ENCODE peak calls at places on chromosome X, in five cellular contexts. K, L, W, M and Q are unnamed samples.

GRCh38 chrX:15985937-15986336 is 131.3 kb upstream of the AP1S2 start:
- DNase-seq in M (no peak), K (no peak), L (no peak), W (no peak), Q (no peak)

GRCh38 chrX:31219174-31219573 is 147.3 kb upstream of the FTHL17 start:
- DNase-seq in W (no peak), L (no peak), K (no peak), M (no peak), Q (no peak)

GRCh38 chrX:11386001-11386523 is 92.8 kb downstream of the AMELX start:
- DNase-seq in L (no peak), W (no peak), K (no peak), M (no peak), Q (peak)

GRCh38 chrX:129323115-129323514 is 200.2 kb downstream of the SMARCA1 start:
- DNase-seq in K (no peak), W (no peak), L (no peak), M (no peak), Q (no peak)

GRCh38 chrX:25028726-25029125 is 13.0 kb upstream of the ARX start:
- DNase-seq in K (no peak), M (no peak), L (no peak), W (no peak), Q (no peak)

GRCh38 chrX:46444011-46444410 is 101.2 kb downstream of the ZNF674 start:
- DNase-seq in L (peak), W (no peak), K (no peak), M (no peak), Q (no peak)

GRCh38 chrX:107374831-107375230 is 74.6 kb upstream of the FRMPD3 start:
- DNase-seq in K (no peak), W (peak), L (no peak), M (no peak), Q (no peak)

GRCh38 chrX:79336869-79337815 is 30.0 kb downstream of the ITM2A start:
- DNase-seq in K (no peak), L (no peak), W (no peak), M (no peak), Q (no peak)

GRCh38 chrX:132218100-132218807 is 993 bp downstream of the RAP2C start:
- DNase-seq in L (peak), M (peak), K (peak), W (peak), Q (peak)

GRCh38 chrX:153744210-153745066 is 19.6 kb upstream of the PLXNB3 start:
- DNase-seq in M (peak), L (peak), W (no peak), K (no peak), Q (no peak)

GRCh38 chrX:130347336-130347735 is 7.6 kb downstream of the SLC25A14 start:
- DNase-seq in K (no peak), M (no peak), W (no peak), L (no peak), Q (no peak)

GRCh38 chrX:57232658-57233360 is 53.7 kb upstream of the FAAH2 start:
- DNase-seq in K (no peak), M (no peak), L (no peak), W (no peak), Q (no peak)

GRCh38 chrX:63363788-63364187 is 12.7 kb upstream of the SPIN4 start:
- DNase-seq in M (no peak), L (no peak), W (no peak), K (no peak), Q (no peak)

GRCh38 chrX:133608406-133608805 is 193.1 kb upstream of the GPC4 start:
- DNase-seq in M (no peak), K (no peak), W (no peak), L (no peak), Q (no peak)

GRCh38 chrX:150610038-150610437 is 41.6 kb downstream of the MTM1 start:
- DNase-seq in M (no peak), K (no peak), L (no peak), W (no peak), Q (no peak)

GRCh38 chrX:134990475-134991473 is at the start of gene SMIM10:
- DNase-seq in K (peak), M (peak), W (no peak), L (peak), Q (peak)

GRCh38 chrX:140439455-140439854 is 65.4 kb downstream of the SOX3 start:
- DNase-seq in W (no peak), L (no peak), K (peak), M (no peak), Q (no peak)

GRCh38 chrX:34770511-34770910 is 113.4 kb upstream of the TMEM47 start:
- DNase-seq in L (no peak), W (no peak), M (no peak), K (no peak), Q (no peak)

GRCh38 chrX:110081740-110082139 is 78.8 kb downstream of the TMEM164 start:
- DNase-seq in M (no peak), W (peak), K (peak), L (peak), Q (peak)

GRCh38 chrX:12747433-12747832 is 43.8 kb upstream of the PRPS2 start:
- DNase-seq in K (no peak), W (no peak), L (no peak), M (no peak), Q (no peak)

GRCh38 chrX:12304261-12304660 is 166.0 kb downstream of the FRMPD4 start:
- DNase-seq in K (no peak), W (no peak), L (no peak), M (no peak), Q (no peak)

GRCh38 chrX:153627675-153628111 is 19.3 kb upstream of the DUSP9 start:
- DNase-seq in W (no peak), L (no peak), M (no peak), K (peak), Q (no peak)

GRCh38 chrX:107632291-107632690 is 4.0 kb downstream of the PRPS1 start:
- DNase-seq in K (no peak), M (no peak), L (no peak), W (no peak), Q (no peak)

GRCh38 chrX:15430584-15430983 is 46.4 kb upstream of the VEGFD start:
- DNase-seq in L (no peak), M (no peak), W (no peak), K (no peak), Q (no peak)

GRCh38 chrX:53163436-53163835 is 61.6 kb downstream of the KDM5C start:
- DNase-seq in M (no peak), L (no peak), K (no peak), W (no peak), Q (no peak)

GRCh38 chrX:4379071-4379470 is 665.6 kb upstream of the PRKX start:
- DNase-seq in M (no peak), L (no peak), W (no peak), K (no peak), Q (no peak)

GRCh38 chrX:130118941-130119640 is 8.8 kb upstream of the ELF4 start:
- DNase-seq in K (no peak), L (no peak), M (no peak), W (no peak), Q (no peak)

GRCh38 chrX:31580726-31581125 is 508.9 kb upstream of the FTHL17 start:
- DNase-seq in K (no peak), M (no peak), L (no peak), W (no peak), Q (no peak)

DNA sequence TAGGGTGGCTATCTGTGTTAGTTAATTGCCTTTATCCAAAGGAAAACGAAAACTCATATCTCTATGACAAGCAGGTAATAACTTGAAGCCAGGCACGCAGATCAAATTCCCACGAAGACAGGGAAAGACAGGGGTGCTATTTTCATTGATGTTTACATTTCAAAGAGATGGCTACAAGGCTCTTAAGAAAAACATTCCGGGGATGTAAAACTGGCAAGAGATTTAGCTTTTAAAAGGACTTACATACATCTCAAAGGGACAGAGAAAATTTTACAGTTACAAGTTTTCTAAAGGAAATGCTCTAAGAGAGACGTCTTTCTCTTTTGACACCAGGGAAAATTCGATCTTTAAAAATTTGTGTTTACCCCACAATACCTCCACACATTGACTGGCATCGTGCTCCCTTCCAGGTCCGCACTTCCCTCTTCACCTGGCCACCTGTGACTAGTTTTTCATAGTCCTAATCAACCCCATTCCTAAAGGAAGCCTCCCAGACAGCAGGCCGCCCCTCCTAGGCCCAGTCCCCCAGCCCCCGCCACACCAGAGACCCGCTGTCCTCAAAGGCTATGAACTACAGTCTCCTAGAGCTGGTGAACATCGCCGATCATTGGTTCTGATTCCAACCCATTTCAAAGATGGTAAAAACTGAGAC is 700 bp upstream of the ARAF start:
- DNase-seq in K (no peak), M (no peak), W (no peak), L (no peak), Q (no peak)
- H3K4me3 ChIP-seq in K (peak), M (no peak), W (peak), L (peak), Q (peak)

GRCh38 chrX:96834137-96834536 is 49.6 kb upstream of the RPA4 start:
- DNase-seq in W (no peak), M (no peak), L (no peak), K (no peak), Q (no peak)

GRCh38 chrX:96835660-96836289 is 47.9 kb upstream of the RPA4 start:
- DNase-seq in K (no peak), M (no peak), W (no peak), L (no peak), Q (no peak)

GRCh38 chrX:96841325-96841724 is 42.4 kb upstream of the RPA4 start:
- DNase-seq in M (no peak), L (no peak), W (no peak), K (no peak), Q (peak)

GRCh38 chrX:96833333-96833732 is 50.4 kb upstream of the RPA4 start:
- DNase-seq in L (no peak), K (no peak), W (no peak), M (no peak), Q (no peak)

GRCh38 chrX:96837808-96838207 is 45.9 kb upstream of the RPA4 start:
- DNase-seq in K (no peak), W (no peak), M (no peak), L (no peak), Q (no peak)
- H3K4me3 ChIP-seq in K (no peak), W (no peak), M (no peak), L (no peak), Q (no peak)

GRCh38 chrX:108735680-108736508 is 469 bp downstream of the IRS4 start:
- DNase-seq in L (peak), W (no peak), K (no peak), M (peak), Q (no peak)
- H3K4me3 ChIP-seq in L (peak), W (peak), K (peak), M (no peak), Q (peak)

GRCh38 chrX:32877592-32877991 is 333.8 kb downstream of the DMD start:
- DNase-seq in L (no peak), W (no peak), M (no peak), K (no peak), Q (no peak)
- H3K4me3 ChIP-seq in L (no peak), W (no peak), M (no peak), K (no peak), Q (no peak)

DNA sequence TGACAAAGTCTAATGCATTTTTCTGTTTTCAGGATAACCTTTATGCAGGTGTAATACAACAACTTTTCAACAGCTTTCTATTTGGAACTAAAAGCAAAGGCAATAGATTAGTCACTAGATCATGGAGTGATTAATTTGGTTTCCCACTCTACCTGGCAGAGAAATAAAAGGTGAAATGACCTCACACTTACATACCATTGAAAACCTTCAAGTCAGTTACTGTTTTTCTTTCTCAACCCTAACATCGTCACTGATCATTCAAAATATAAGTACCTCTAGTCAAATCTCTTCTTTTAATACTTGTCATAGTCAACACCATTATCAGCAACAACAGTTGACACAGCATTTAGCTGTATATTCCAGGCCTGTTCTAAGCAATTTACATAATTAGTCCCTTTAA is 85.1 kb upstream of the ZCCHC13 start:
- DNase-seq in L (no peak), M (no peak), K (no peak), W (no peak), Q (no peak)
- H3K4me3 ChIP-seq in L (no peak), M (no peak), K (no peak), W (no peak), Q (no peak)

DNA sequence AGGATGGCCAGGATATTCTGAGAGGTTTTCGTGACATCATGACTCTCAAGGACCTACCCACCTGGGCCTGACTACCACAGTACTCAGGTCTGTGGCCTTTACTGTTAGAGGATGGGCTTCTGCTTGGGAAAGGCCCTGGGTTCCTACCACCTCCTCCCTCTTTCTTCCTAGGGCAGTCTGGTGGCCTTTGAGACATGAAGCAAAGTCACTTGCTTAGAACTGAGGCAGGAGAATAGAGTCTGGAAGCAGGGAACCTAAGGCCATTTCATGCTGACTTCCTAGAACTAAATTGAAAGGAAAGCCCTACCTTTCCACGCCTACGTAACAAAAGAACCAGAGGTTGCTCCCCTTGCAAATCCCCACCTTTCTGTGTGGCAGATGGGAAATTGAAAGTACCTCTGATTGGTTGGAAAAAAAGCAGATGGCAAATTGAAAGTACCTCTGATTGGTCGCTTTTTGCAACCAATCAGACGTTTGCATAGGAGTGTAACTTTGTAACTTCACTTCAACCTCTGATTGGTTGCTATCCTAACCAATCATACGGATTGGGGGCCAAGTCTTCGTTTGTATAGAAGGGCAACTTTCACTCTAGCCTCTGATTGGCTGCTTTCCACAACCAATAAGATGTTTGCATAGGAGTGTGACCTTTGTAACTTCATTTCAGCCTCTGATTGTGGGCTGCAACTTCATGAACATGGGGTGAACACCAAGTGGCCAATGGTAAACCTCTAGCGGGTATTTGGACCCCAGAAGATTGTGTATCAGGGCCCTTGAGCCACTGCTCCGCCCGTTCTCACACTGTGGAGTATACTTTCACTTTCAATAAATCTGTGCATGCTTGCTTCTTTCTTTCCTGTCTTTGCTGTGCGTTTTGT is 9.9 kb upstream of the AKAP14 start:
- DNase-seq in M (no peak), L (peak), K (no peak), W (no peak), Q (no peak)
- H3K4me3 ChIP-seq in M (no peak), L (no peak), K (no peak), W (no peak), Q (no peak)

GRCh38 chrX:118730500-118731247 is 3.3 kb downstream of the IL13RA1 start:
- DNase-seq in W (no peak), M (no peak), K (no peak), L (no peak), Q (no peak)
- H3K4me3 ChIP-seq in W (no peak), M (no peak), K (no peak), L (no peak), Q (no peak)

DNA sequence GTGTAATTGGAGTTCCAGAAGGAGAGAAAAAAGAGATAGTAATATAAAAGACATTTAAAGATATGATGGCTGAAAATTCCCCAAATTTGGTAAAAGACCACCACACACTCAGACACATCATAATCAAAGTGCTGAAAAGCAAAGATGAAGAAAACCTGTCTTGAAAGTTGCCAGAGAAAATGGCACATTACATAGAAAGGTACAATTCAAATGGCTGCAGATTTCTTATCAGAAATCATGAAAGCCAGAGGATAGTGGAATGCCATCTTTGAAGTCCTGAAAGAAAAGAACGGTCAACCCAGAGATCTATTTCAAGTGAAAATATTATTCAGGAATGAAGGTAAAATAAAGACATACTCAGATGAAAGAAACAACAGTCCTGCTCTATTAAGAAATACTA is 29.3 kb upstream of the PAGE4 start:
- DNase-seq in W (no peak), M (no peak), L (no peak), K (no peak), Q (no peak)
- H3K4me3 ChIP-seq in W (no peak), M (no peak), L (no peak), K (no peak), Q (no peak)